ENCODE peak calls at places on chromosomes 5 and 9, in seven cellular contexts. T is sigmoid colon; A is neural progenitor cell; H is right lobe of liver; R is CD8-positive, alpha-beta T cell; M is stomach; S is tibial nerve. V is an unnamed sample.

GRCh38 chr5:162752612-162753011 is 684.8 kb upstream of the CCNG1 start:
- DNase-seq in A (no peak), S (no peak), M (no peak), R (no peak), T (no peak), H (no peak), V (no peak)

GRCh38 chr5:137352095-137352494 is 147.0 kb downstream of the SPOCK1 start:
- DNase-seq in T (no peak), R (no peak), S (no peak), H (no peak), A (no peak), M (no peak), V (no peak)

GRCh38 chr5:132215329-132215728 is 12.3 kb downstream of the P4HA2 start:
- DNase-seq in S (peak; percentile 86), R (no peak), M (peak; percentile 93), A (no peak), H (peak; percentile 73), T (peak; percentile 99), V (peak; percentile 70)

GRCh38 chr9:124392254-124392653 is 23.0 kb downstream of the PSMB7 start:
- DNase-seq in T (no peak), S (no peak), M (no peak), H (peak; percentile 63), A (no peak), R (no peak), V (no peak)

GRCh38 chr5:18202147-18202546 is 567.9 kb downstream of the TAF11L14 start:
- DNase-seq in H (no peak), R (no peak), S (no peak), A (no peak), T (no peak), M (no peak), V (no peak)

GRCh38 chr9:34576593-34576935 is 13.0 kb downstream of the CNTFR start:
- DNase-seq in T (no peak), S (no peak), A (no peak), R (no peak), H (no peak), M (no peak), V (no peak)

GRCh38 chr5:32278403-32278802 is 34.3 kb downstream of the MTMR12 start:
- DNase-seq in R (no peak), H (no peak), T (no peak), A (no peak), M (no peak), S (no peak), V (no peak)

GRCh38 chr9:129697956-129698757 is 32.7 kb downstream of the PRRX2 start:
- DNase-seq in A (peak; percentile 25), S (peak; percentile 50), H (no peak), R (no peak), M (no peak), T (peak; percentile 77), V (peak; percentile 26)

GRCh38 chr9:110575952-110576351 is 3.6 kb downstream of the SVEP1 start:
- DNase-seq in R (no peak), T (no peak), A (no peak), M (no peak), S (no peak), H (no peak), V (no peak)

GRCh38 chr9:113255431-113255830 is 19.9 kb downstream of the CDC26 start:
- DNase-seq in M (no peak), A (no peak), R (no peak), T (no peak), H (no peak), S (no peak), V (no peak)
- H3K4me3 ChIP-seq in M (no peak overlapping the region), A (no peak overlapping the region), R (no peak overlapping the region), T (no peak overlapping the region), H (no peak overlapping the region), S (no peak overlapping the region), V (no peak overlapping the region)

GRCh38 chr9:114806571-114806970 is 732 bp upstream of the TNFSF15 start:
- DNase-seq in A (no peak), M (no peak), H (no peak), T (no peak), R (no peak), S (no peak), V (no peak)

GRCh38 chr9:114811969-114812636 is 6.3 kb upstream of the TNFSF15 start:
- DNase-seq in A (no peak), H (no peak), M (no peak), S (no peak), T (no peak), R (no peak), V (no peak)

GRCh38 chr9:114810614-114811013 is 4.8 kb upstream of the TNFSF15 start:
- DNase-seq in M (no peak), R (no peak), H (no peak), S (no peak), T (no peak), A (no peak), V (no peak)

GRCh38 chr9:114813717-114814418 is 8.0 kb upstream of the TNFSF15 start:
- DNase-seq in A (no peak), S (peak; percentile 34), H (no peak), T (no peak), M (no peak), R (no peak), V (no peak)

GRCh38 chr9:114811301-114811700 is 5.5 kb upstream of the TNFSF15 start:
- DNase-seq in H (no peak), A (no peak), R (no peak), S (no peak), T (no peak), M (peak; percentile 33), V (no peak)
- H3K4me1 ChIP-seq in H (no peaks in the 10 kb centered on the region), A (no peaks in the 10 kb centered on the region), R (peaks cover 9% of the 10 kb centered on the region), S (no peaks in the 10 kb centered on the region), T (peaks cover 23% of the 10 kb centered on the region), M (peaks cover 7% of the 10 kb centered on the region), V (peaks cover 8% of the 10 kb centered on the region)

GRCh38 chr5:175558801-175559480 is 80.6 kb downstream of the SFXN1 start:
- DNase-seq in H (no peak), R (no peak), A (no peak), M (no peak), T (no peak), S (no peak), V (no peak)

GRCh38 chr5:175560011-175560410 is 81.7 kb downstream of the SFXN1 start:
- DNase-seq in R (no peak), H (no peak), T (no peak), A (no peak), S (no peak), M (no peak), V (no peak)

GRCh38 chr5:175556794-175557193 is 78.4 kb downstream of the SFXN1 start:
- DNase-seq in T (no peak), M (no peak), R (no peak), S (no peak), A (no peak), H (no peak), V (no peak)

GRCh38 chr5:175555168-175555745 is 76.9 kb downstream of the SFXN1 start:
- DNase-seq in R (no peak), M (no peak), S (no peak), A (no peak), H (no peak), T (no peak), V (no peak)

GRCh38 chr5:175557778-175558177 is 79.4 kb downstream of the SFXN1 start:
- DNase-seq in M (no peak), H (no peak), R (no peak), S (no peak), T (no peak), A (no peak), V (no peak)
- TF ChIP-seq CTCF in M (no peak), H (no peak), R (no peak), S (no peak), T (no peak), A (no peak), V (no peak)

GRCh38 chr9:95076696-95077052 is 240.8 kb downstream of the FANCC start:
- DNase-seq in A (no peak), R (no peak), M (no peak), S (no peak), T (no peak), H (no peak), V (no peak)

GRCh38 chr9:95078516-95078915 is 239.0 kb downstream of the FANCC start:
- DNase-seq in M (no peak), S (no peak), R (no peak), T (peak; percentile 54), A (no peak), H (no peak), V (no peak)

GRCh38 chr9:95078934-95079333 is 238.6 kb downstream of the FANCC start:
- DNase-seq in S (no peak), A (peak; percentile 71), T (peak; percentile 63), R (no peak), M (peak; percentile 76), H (no peak), V (no peak)

GRCh38 chr9:95077053-95077765 is 240.3 kb downstream of the FANCC start:
- DNase-seq in S (no peak), A (no peak), T (peak; percentile 62), R (no peak), M (peak; percentile 25), H (no peak), V (no peak)

GRCh38 chr9:95077766-95078382 is 239.6 kb downstream of the FANCC start:
- DNase-seq in A (no peak), S (no peak), R (no peak), T (peak; percentile 62), H (no peak), M (peak; percentile 43), V (no peak)
- H3K4me3 ChIP-seq in A (no peak overlapping the region), S (no peak overlapping the region), R (no peak overlapping the region), T (no peak overlapping the region), H (no peak overlapping the region), M (no peak overlapping the region), V (no peak overlapping the region)

DNA sequence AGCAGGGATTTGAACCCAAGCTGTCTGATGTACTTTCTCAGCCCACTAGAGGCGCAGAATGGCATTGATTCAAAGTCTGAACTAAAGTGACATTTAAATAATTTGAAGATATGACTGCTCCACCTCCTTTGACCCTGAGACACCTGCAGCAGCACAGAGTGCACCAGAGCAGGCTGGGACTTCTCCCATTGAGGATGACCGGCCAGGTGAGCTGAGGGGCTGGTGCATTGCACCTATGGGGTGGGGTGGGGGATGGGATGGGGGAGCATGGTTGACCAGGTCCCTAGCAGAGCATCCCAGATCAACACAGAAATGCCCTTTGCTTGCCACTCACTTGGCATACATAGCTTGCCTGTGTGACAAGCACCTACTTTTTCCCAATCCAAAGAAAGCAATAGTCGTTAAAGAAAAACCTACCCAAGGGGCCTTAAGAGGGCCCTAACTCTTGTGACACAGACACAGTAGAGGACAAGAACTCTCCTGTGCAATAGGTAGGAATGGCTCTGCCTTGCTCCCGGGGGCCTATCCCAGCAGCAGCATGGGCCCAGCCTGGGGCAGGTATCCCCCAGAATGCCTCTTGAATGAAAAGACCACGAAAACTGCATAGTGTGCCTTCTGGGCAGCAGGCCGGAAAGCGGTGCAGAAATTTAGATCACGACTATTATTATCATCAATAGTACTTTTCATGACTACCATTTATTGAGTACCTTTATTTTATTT is 6.5 kb downstream of the SH3PXD2B start:
- DNase-seq in H (no peak), R (no peak), T (no peak), M (no peak), S (no peak), A (no peak), V (no peak)
- H3K4me1 ChIP-seq in H (no peaks in the 10 kb centered on the region), R (no peaks in the 10 kb centered on the region), T (peaks cover 97% of the 10 kb centered on the region), M (peaks cover 98% of the 10 kb centered on the region), S (no peaks in the 10 kb centered on the region), A (peaks cover 9% of the 10 kb centered on the region), V (peaks cover 6% of the 10 kb centered on the region)

GRCh38 chr9:131281119-131281965 is 5.0 kb upstream of the FAM78A start:
- DNase-seq in H (no peak), A (no peak), R (no peak), S (no peak), M (no peak), T (no peak), V (no peak)
- TF ChIP-seq CTCF in H (no peak), A (no peak), R (no peak), S (no peak), M (no peak), T (no peak), V (no peak)

V was measured in mucosa of descending colon.